ENCODE peak calls at places on chromosomes 3 and 15, in six cellular contexts. P is posterior cingulate gyrus; R is head of caudate nucleus; S is GM04503; X is stimulated activated CD8-positive, alpha-beta memory T cell treated with anti-CD3 and anti-CD28 coated beads, Interleukin-15, amount 100 ng/mL, for 1 hour; C is epithelial cell of proximal tubule. W is an unnamed sample.

GRCh38 chr15:32656091-32656860 is 14.8 kb downstream of the SCG5 start:
- DNase-seq in P (no peak), R (no peak), S (no peak), X (no peak), C (no peak), W (no peak)

GRCh38 chr15:59159210-59159609 is 47.4 kb upstream of the LDHAL6B start:
- DNase-seq in P (no peak), R (no peak), S (no peak), X (no peak), C (no peak), W (no peak)

GRCh38 chr15:51024735-51025453 is 69.8 kb downstream of the TNFAIP8L3 start:
- DNase-seq in P (no peak), R (no peak), S (no peak), X (no peak), C (no peak), W (no peak)

GRCh38 chr3:107222927-107223326 is 154.3 kb upstream of the CCDC54 start:
- DNase-seq in P (no peak), R (no peak), S (peak; percentile 77), X (no peak), C (no peak), W (no peak)

GRCh38 chr3:104873331-104873730 is 493.4 kb upstream of the ALCAM start:
- DNase-seq in P (no peak), R (no peak), S (no peak), X (no peak), C (no peak), W (no peak)

GRCh38 chr3:119831022-119831421 is 49.1 kb downstream of the NR1I2 start:
- DNase-seq in P (no peak), R (no peak), S (no peak), X (no peak), C (no peak), W (no peak)

GRCh38 chr3:123064914-123065313 is 1.9 kb upstream of the PDIA5 start:
- DNase-seq in P (no peak), R (no peak), S (no peak), X (no peak), C (no peak), W (no peak)

GRCh38 chr15:64137226-64137833 is 14.2 kb upstream of the SNX22 start:
- DNase-seq in P (peak; percentile 46), R (peak; percentile 53), S (no peak), X (no peak), C (no peak), W (no peak)

GRCh38 chr3:66398228-66399025 is 102.4 kb downstream of the LRIG1 start:
- DNase-seq in P (no peak), R (no peak), S (no peak), X (no peak), C (no peak), W (no peak)

GRCh38 chr3:194270627-194271458 is 80.3 kb downstream of the CPN2 start:
- DNase-seq in P (peak; percentile 94), R (peak; percentile 92), S (no peak), X (no peak), C (peak; percentile 59), W (peak; percentile 21)

GRCh38 chr15:48811325-48811938 is 563 bp upstream of the CEP152 start:
- DNase-seq in P (no peak), R (no peak), S (no peak), X (no peak), C (no peak), W (no peak)

GRCh38 chr3:176510097-176510496 is 687.2 kb downstream of the TBL1XR1 start:
- DNase-seq in P (no peak), R (no peak), S (no peak), X (no peak), C (no peak), W (no peak)